ENCODE peak calls at places on chromosomes 5 and 9, in five cellular contexts. One of them, this sample, is unnamed.

GRCh38 chr5:131386779-131387178 is 122.9 kb downstream of the CDC42SE2 start:
- DNase-seq in upper lobe of left lung: no peak
- DNase-seq in ovary: no peak
- DNase-seq in sigmoid colon: no peak
- DNase-seq in IMR-90: peak; percentile 20
- DNase-seq in this sample: no peak

GRCh38 chr5:5683174-5683573 is 260.7 kb downstream of the ICE1 start:
- DNase-seq in upper lobe of left lung: no peak
- DNase-seq in ovary: no peak
- DNase-seq in sigmoid colon: no peak
- DNase-seq in IMR-90: no peak
- DNase-seq in this sample: no peak

GRCh38 chr5:2738700-2739359 is 12.6 kb downstream of the IRX2 start:
- DNase-seq in upper lobe of left lung: no peak
- DNase-seq in ovary: no peak
- DNase-seq in sigmoid colon: no peak
- DNase-seq in IMR-90: no peak
- DNase-seq in this sample: peak; percentile 18

GRCh38 chr5:169408735-169409134 is 107.8 kb upstream of the SLIT3 start:
- DNase-seq in upper lobe of left lung: no peak
- DNase-seq in ovary: no peak
- DNase-seq in sigmoid colon: no peak
- DNase-seq in IMR-90: no peak
- DNase-seq in this sample: no peak

GRCh38 chr5:87909382-87909781 is 359.3 kb downstream of the TMEM161B start:
- DNase-seq in upper lobe of left lung: no peak
- DNase-seq in ovary: no peak
- DNase-seq in sigmoid colon: no peak
- DNase-seq in IMR-90: no peak
- DNase-seq in this sample: no peak

GRCh38 chr9:82247318-82247717 is 258.7 kb downstream of the SPATA31D1 start:
- DNase-seq in upper lobe of left lung: peak; percentile 57
- DNase-seq in ovary: no peak
- DNase-seq in sigmoid colon: no peak
- DNase-seq in IMR-90: no peak
- DNase-seq in this sample: no peak

GRCh38 chr5:27406020-27406419 is 367.6 kb upstream of the CDH9 start:
- DNase-seq in upper lobe of left lung: no peak
- DNase-seq in ovary: no peak
- DNase-seq in sigmoid colon: no peak
- DNase-seq in IMR-90: no peak
- DNase-seq in this sample: no peak

GRCh38 chr5:53679261-53679660 is 118.8 kb downstream of the NDUFS4 start:
- DNase-seq in upper lobe of left lung: no peak
- DNase-seq in ovary: no peak
- DNase-seq in sigmoid colon: no peak
- DNase-seq in IMR-90: peak; percentile 49
- DNase-seq in this sample: no peak

GRCh38 chr5:39076101-39076756 is 2.0 kb upstream of the RICTOR start:
- DNase-seq in upper lobe of left lung: no peak
- DNase-seq in ovary: no peak
- DNase-seq in sigmoid colon: no peak
- DNase-seq in IMR-90: no peak
- DNase-seq in this sample: no peak

GRCh38 chr9:127884427-127884911 is 7.0 kb upstream of the AK1 start:
- DNase-seq in upper lobe of left lung: no peak
- DNase-seq in ovary: peak; percentile 62
- DNase-seq in sigmoid colon: peak; percentile 70
- DNase-seq in IMR-90: no peak
- DNase-seq in this sample: peak; percentile 51

GRCh38 chr9:129609486-129610192 is 11.3 kb downstream of the C9orf50 start:
- DNase-seq in upper lobe of left lung: peak; percentile 60
- DNase-seq in ovary: peak; percentile 75
- DNase-seq in sigmoid colon: no peak
- DNase-seq in IMR-90: no peak
- DNase-seq in this sample: peak; percentile 59

GRCh38 chr9:106590759-106591505 is 272.0 kb upstream of the ZNF462 start:
- DNase-seq in upper lobe of left lung: no peak
- DNase-seq in ovary: no peak
- DNase-seq in sigmoid colon: no peak
- DNase-seq in IMR-90: no peak
- DNase-seq in this sample: no peak

DNA sequence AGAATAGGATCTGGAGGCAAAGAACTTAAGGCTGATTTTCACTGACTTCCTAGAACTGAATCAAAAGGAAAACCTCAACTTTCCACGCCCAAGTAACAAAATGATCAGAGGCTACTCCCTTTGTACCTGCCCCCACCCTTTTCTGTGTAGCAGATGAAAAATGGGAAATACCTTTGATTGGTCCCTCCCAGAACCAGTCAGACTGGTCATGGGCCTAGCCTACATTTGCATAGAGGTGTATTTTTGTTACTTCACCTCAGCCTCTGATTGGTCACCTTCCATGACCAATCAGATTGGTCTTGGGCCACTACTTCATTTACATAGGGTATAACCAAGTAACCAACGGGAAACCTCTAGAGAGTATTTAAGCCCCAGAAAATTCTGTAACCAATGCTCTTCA is 1553.5 kb upstream of the C9orf72 start:
- DNase-seq in upper lobe of left lung: no peak
- DNase-seq in ovary: no peak
- DNase-seq in sigmoid colon: no peak
- DNase-seq in IMR-90: no peak
- DNase-seq in this sample: no peak
- H3K9me3 ChIP-seq in upper lobe of left lung: no peaks in the 10 kb centered on the region
- H3K9me3 ChIP-seq in ovary: no peaks in the 10 kb centered on the region
- H3K9me3 ChIP-seq in sigmoid colon: no peaks in the 10 kb centered on the region
- H3K9me3 ChIP-seq in IMR-90: peaks cover under 1% of the 10 kb centered on the region
- H3K9me3 ChIP-seq in this sample: no peaks in the 10 kb centered on the region

GRCh38 chr9:121299125-121299466 is 31.1 kb downstream of the GSN start:
- DNase-seq in upper lobe of left lung: no peak
- DNase-seq in ovary: no peak
- DNase-seq in sigmoid colon: peak; percentile 83
- DNase-seq in IMR-90: no peak
- DNase-seq in this sample: no peak

GRCh38 chr9:121298016-121298538 is 30.1 kb downstream of the GSN start:
- DNase-seq in upper lobe of left lung: no peak
- DNase-seq in ovary: no peak
- DNase-seq in sigmoid colon: no peak
- DNase-seq in IMR-90: no peak
- DNase-seq in this sample: no peak

GRCh38 chr9:121297414-121297813 is 29.5 kb downstream of the GSN start:
- DNase-seq in upper lobe of left lung: no peak
- DNase-seq in ovary: no peak
- DNase-seq in sigmoid colon: no peak
- DNase-seq in IMR-90: no peak
- DNase-seq in this sample: no peak

GRCh38 chr9:121299467-121300282 is 31.7 kb downstream of the GSN start:
- DNase-seq in upper lobe of left lung: peak; percentile 66
- DNase-seq in ovary: peak; percentile 64
- DNase-seq in sigmoid colon: peak; percentile 93
- DNase-seq in IMR-90: no peak
- DNase-seq in this sample: no peak

DNA sequence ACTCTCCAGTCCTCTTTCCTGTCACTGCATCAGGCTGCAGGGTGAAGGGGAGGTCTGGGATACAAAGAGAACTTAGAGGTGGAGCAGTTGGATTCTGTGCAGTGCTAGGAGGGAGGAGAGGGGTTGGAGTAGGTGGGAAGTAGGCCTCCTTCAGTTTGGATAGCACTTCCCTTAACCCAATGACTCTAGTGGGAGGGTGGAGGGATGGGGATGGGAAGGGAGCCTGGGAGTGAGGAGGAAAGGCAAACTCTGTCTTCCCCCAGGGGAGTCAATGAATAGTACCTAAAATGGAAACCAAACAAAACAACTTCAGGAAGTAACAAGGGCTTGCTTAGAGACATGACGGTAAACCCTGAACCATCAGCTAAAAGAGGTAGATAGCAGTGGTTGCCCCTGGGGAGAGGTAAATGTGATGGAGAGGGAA is 30.7 kb downstream of the GSN start:
- DNase-seq in upper lobe of left lung: no peak
- DNase-seq in ovary: no peak
- DNase-seq in sigmoid colon: peak; percentile 90
- DNase-seq in IMR-90: no peak
- DNase-seq in this sample: no peak
- TF ChIP-seq POLR2A in upper lobe of left lung: no peak
- TF ChIP-seq POLR2A in ovary: peak; percentile 22
- TF ChIP-seq POLR2A in sigmoid colon: no peak
- TF ChIP-seq POLR2A in IMR-90: no peak
- TF ChIP-seq POLR2A in this sample: no peak

DNA sequence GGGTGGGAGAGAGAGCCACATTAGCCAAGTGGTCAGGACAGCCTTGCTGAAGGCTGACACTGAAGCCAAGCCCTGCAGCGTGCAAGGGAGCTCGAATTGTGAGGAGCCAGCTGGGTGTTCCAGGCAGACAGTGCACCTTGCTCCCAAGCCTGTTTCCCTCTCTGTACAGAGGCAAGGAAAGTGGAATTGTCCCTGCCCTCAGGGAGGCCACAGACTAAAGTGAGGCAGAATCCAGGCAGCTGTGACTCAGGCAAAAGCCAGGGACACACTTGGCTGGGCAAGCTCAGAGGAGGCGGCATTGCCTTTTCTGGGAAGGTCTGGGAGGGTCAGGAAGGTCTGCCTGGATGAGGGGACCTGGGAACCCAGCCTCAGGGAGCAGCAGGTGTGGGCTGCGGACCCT is 50.2 kb upstream of the LMX1B start:
- DNase-seq in upper lobe of left lung: no peak
- DNase-seq in ovary: no peak
- DNase-seq in sigmoid colon: no peak
- DNase-seq in IMR-90: no peak
- DNase-seq in this sample: no peak
- H3K9me3 ChIP-seq in upper lobe of left lung: no peaks in the 10 kb centered on the region
- H3K9me3 ChIP-seq in ovary: no peaks in the 10 kb centered on the region
- H3K9me3 ChIP-seq in sigmoid colon: no peaks in the 10 kb centered on the region
- H3K9me3 ChIP-seq in IMR-90: no peaks in the 10 kb centered on the region
- H3K9me3 ChIP-seq in this sample: no peaks in the 10 kb centered on the region

GRCh38 chr9:85742630-85742928 is 825 bp upstream of the AGTPBP1 start:
- DNase-seq in upper lobe of left lung: no peak
- DNase-seq in ovary: no peak
- DNase-seq in sigmoid colon: no peak
- DNase-seq in IMR-90: peak; percentile 72
- DNase-seq in this sample: no peak

GRCh38 chr9:85740821-85741111 is 988 bp downstream of the AGTPBP1 start:
- DNase-seq in upper lobe of left lung: no peak
- DNase-seq in ovary: no peak
- DNase-seq in sigmoid colon: no peak
- DNase-seq in IMR-90: peak; percentile 7
- DNase-seq in this sample: no peak

GRCh38 chr9:85743290-85744128 is 1.8 kb upstream of the AGTPBP1 start:
- DNase-seq in upper lobe of left lung: peak; percentile 74
- DNase-seq in ovary: no peak
- DNase-seq in sigmoid colon: peak; percentile 67
- DNase-seq in IMR-90: peak; percentile 86
- DNase-seq in this sample: no peak

GRCh38 chr9:85741112-85741874 is 461 bp downstream of the AGTPBP1 start:
- DNase-seq in upper lobe of left lung: peak; percentile 58
- DNase-seq in ovary: no peak
- DNase-seq in sigmoid colon: peak; percentile 74
- DNase-seq in IMR-90: peak; percentile 8
- DNase-seq in this sample: peak; percentile 35

DNA sequence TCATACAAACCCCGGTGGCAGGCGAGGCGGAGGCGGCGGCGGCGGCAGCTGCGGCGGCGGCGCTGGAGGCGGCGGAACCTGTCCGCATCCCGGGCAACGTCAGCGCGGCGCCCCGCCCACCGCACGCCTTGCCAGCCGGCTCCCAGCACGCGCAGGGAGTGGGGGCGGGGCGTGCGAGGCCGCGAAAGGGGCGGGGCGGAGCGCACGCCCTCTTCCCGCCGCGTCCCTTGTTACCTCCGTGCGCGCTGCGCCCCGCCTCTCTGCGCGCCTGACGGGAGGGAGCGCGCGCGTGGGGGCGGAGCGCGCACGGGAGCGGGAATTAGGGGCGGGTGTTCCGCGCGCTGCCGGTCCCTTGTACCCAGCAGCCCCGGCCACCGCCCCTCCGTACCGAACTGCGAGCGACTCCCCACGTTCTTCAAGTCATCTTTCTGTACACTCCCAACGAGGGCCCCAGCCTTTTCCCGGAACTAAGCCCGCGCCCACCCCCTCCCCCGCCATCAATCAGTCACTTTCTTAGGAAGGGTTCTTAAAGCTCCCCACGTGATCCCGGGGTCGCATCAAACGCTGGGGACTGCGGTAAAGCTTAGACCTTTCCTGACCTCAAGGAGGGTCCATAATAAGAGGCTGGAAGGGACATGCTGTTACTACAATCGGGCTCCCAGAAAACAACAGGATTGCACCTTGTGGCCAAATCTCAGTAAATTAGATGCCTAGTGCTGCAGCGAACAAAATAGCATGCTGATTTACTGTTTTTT is at the start of gene AGTPBP1:
- DNase-seq in upper lobe of left lung: peak; percentile 97
- DNase-seq in ovary: peak; percentile 97
- DNase-seq in sigmoid colon: peak; percentile 97
- DNase-seq in IMR-90: peak; percentile 87
- DNase-seq in this sample: peak; percentile 93
- TF ChIP-seq POLR2A in upper lobe of left lung: peak; percentile 81
- TF ChIP-seq POLR2A in ovary: peak; percentile 5
- TF ChIP-seq POLR2A in sigmoid colon: no peak
- TF ChIP-seq POLR2A in IMR-90: no peak
- TF ChIP-seq POLR2A in this sample: no peak

GRCh38 chr5:165325201-165325600 is 1819.8 kb downstream of the MAT2B start:
- DNase-seq in upper lobe of left lung: no peak
- DNase-seq in ovary: no peak
- DNase-seq in sigmoid colon: no peak
- DNase-seq in IMR-90: peak; percentile 12
- DNase-seq in this sample: no peak

DNA sequence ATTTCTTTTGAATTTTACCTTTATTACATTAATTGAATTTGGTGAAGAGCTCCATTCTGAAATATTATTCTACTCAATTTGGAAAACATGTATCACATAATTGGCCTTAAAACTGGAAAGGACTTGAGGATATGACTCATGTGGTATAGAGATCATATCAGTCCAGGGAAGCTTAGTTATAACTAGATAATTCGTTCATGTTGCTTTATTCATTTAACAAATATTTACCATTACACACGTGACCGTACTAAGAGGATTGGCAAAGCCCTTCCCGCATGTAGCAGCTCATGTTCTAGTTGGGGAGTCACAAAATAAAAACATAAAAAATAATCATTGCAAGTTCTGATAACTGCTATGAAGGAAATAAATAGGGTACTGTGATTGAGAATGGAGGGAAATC is 1816.5 kb downstream of the MAT2B start:
- DNase-seq in upper lobe of left lung: no peak
- DNase-seq in ovary: no peak
- DNase-seq in sigmoid colon: no peak
- DNase-seq in IMR-90: peak; percentile 77
- DNase-seq in this sample: no peak
- H3K9me3 ChIP-seq in upper lobe of left lung: no peaks in the 10 kb centered on the region
- H3K9me3 ChIP-seq in ovary: no peaks in the 10 kb centered on the region
- H3K9me3 ChIP-seq in sigmoid colon: no peaks in the 10 kb centered on the region
- H3K9me3 ChIP-seq in IMR-90: peaks cover 5% of the 10 kb centered on the region
- H3K9me3 ChIP-seq in this sample: no peaks in the 10 kb centered on the region

GRCh38 chr5:78984611-78985406 is at the start of gene ARSB:
- DNase-seq in upper lobe of left lung: peak; percentile 90
- DNase-seq in ovary: peak; percentile 81
- DNase-seq in sigmoid colon: peak; percentile 93
- DNase-seq in IMR-90: peak; percentile 77
- DNase-seq in this sample: peak; percentile 86
- TF ChIP-seq POLR2A in upper lobe of left lung: peak; percentile 73
- TF ChIP-seq POLR2A in ovary: peak; percentile 44
- TF ChIP-seq POLR2A in sigmoid colon: no peak
- TF ChIP-seq POLR2A in IMR-90: peak; percentile 62
- TF ChIP-seq POLR2A in this sample: peak; percentile 40